ENCODE peak calls at places on chromosomes 12 and 14, in five cellular contexts. T is astrocyte, U is astrocyte of the cerebellum, W is heart right ventricle, X is mammary epithelial cell. Z is an unnamed sample.

GRCh38 chr14:95332641-95333040 is 12.9 kb upstream of the CLMN start:
- DNase-seq in W (no peak), T (no peak), U (no peak), X (no peak), Z (no peak)

GRCh38 chr14:36519431-36520321 is at the start of gene NKX2-1:
- DNase-seq in X (no peak), W (no peak), T (no peak), U (no peak), Z (no peak)

GRCh38 chr14:96762650-96763049 is 34.5 kb upstream of the VRK1 start:
- DNase-seq in U (no peak), W (no peak), X (peak; percentile 75), T (peak; percentile 36), Z (peak; percentile 75)

GRCh38 chr12:25278274-25278673 is 27.5 kb upstream of the KRAS start:
- DNase-seq in T (no peak), X (no peak), W (no peak), U (no peak), Z (no peak)

GRCh38 chr14:95507701-95508103 is 8.7 kb downstream of the SYNE3 start:
- DNase-seq in W (no peak), U (peak; percentile 75), X (peak; percentile 73), T (peak; percentile 83), Z (no peak)

GRCh38 chr12:6828671-6829531 is 694 bp downstream of the P3H3 start:
- DNase-seq in U (no peak), T (peak; percentile 47), W (peak; percentile 45), X (no peak), Z (peak; percentile 57)

GRCh38 chr12:104285740-104286537 is 17.6 kb upstream of the EID3 start:
- DNase-seq in T (peak; percentile 50), W (no peak), X (peak; percentile 89), U (no peak), Z (peak; percentile 96)

GRCh38 chr12:101929365-101930041 is 52.1 kb downstream of the DRAM1 start:
- DNase-seq in X (no peak), U (no peak), W (no peak), T (no peak), Z (no peak)

GRCh38 chr12:42296503-42297109 is 29.3 kb downstream of the ZCRB1 start:
- DNase-seq in X (no peak), T (no peak), W (no peak), U (no peak), Z (no peak)

GRCh38 chr14:92538412-92539017 is 24.9 kb downstream of the RIN3 start:
- DNase-seq in U (no peak), T (no peak), X (no peak), W (no peak), Z (no peak)

GRCh38 chr12:121061831-121062230 is 22.8 kb upstream of the OASL start:
- DNase-seq in X (no peak), U (no peak), T (no peak), W (no peak), Z (no peak)

GRCh38 chr12:108612788-108613282 is 15.0 kb upstream of the TMEM119 start:
- DNase-seq in W (no peak), X (peak; percentile 37), U (no peak), T (peak; percentile 22), Z (peak; percentile 51)

GRCh38 chr12:55636116-55636655 is 506 bp upstream of the OR10P1 start:
- DNase-seq in U (no peak), W (no peak), X (no peak), T (no peak), Z (no peak)

GRCh38 chr12:25756974-25757665 is 201.4 kb upstream of the RASSF8 start:
- DNase-seq in U (no peak), T (no peak), W (no peak), X (no peak), Z (no peak)

GRCh38 chr14:78356406-78356805 is 186.2 kb downstream of the NRXN3 start:
- DNase-seq in U (no peak), T (no peak), X (no peak), W (no peak), Z (no peak)

GRCh38 chr14:25843761-25844470 is 753.9 kb downstream of the NOVA1 start:
- DNase-seq in U (no peak), W (no peak), X (no peak), T (no peak), Z (no peak)

GRCh38 chr12:573226-573625 is 90.0 kb downstream of the NINJ2 start:
- DNase-seq in U (no peak), T (no peak), X (no peak), W (no peak), Z (no peak)

GRCh38 chr12:14849664-14850063 is 6.3 kb upstream of the ART4 start:
- DNase-seq in U (peak; percentile 46), W (peak; percentile 23), T (peak; percentile 95), X (peak; percentile 72), Z (no peak)

GRCh38 chr14:75123991-75124390 is 2.9 kb downstream of the NEK9 start:
- DNase-seq in T (peak; percentile 88), W (no peak), X (peak; percentile 76), U (peak; percentile 60), Z (peak; percentile 54)

GRCh38 chr12:105930612-105931011 is 208.1 kb downstream of the NUAK1 start:
- DNase-seq in U (no peak), X (no peak), T (no peak), W (no peak), Z (no peak)
- TF ChIP-seq CTCF in U (no peak), X (no peak), T (no peak), W (no peak), Z (no peak)

GRCh38 chr12:71731439-71732356 is 23.0 kb upstream of the RAB21 start:
- DNase-seq in U (no peak), W (no peak), X (no peak), T (peak; percentile 90), Z (no peak)
- TF ChIP-seq CTCF in U (no peak), W (no peak), X (no peak), T (no peak), Z (no peak)

GRCh38 chr12:117842220-117842619 is 126.6 kb downstream of the KSR2 start:
- DNase-seq in W (no peak), X (no peak), T (no peak), U (no peak), Z (no peak)

GRCh38 chr12:117844114-117844513 is 124.7 kb downstream of the KSR2 start:
- DNase-seq in T (no peak), U (no peak), X (no peak), W (no peak), Z (no peak)

GRCh38 chr12:117847371-117847770 is 121.4 kb downstream of the KSR2 start:
- DNase-seq in W (no peak), U (no peak), X (no peak), T (no peak), Z (no peak)

GRCh38 chr12:117842630-117843029 is 126.2 kb downstream of the KSR2 start:
- DNase-seq in X (no peak), U (no peak), W (no peak), T (no peak), Z (no peak)

GRCh38 chr12:117845271-117845904 is 123.4 kb downstream of the KSR2 start:
- DNase-seq in U (no peak), W (no peak), T (no peak), X (no peak), Z (no peak)
- TF ChIP-seq CTCF in U (no peak), W (no peak), T (no peak), X (no peak), Z (no peak)

GRCh38 chr14:106141242-106142220 is 615.1 kb downstream of the TMEM121 start:
- DNase-seq in W (no peak), X (no peak), T (no peak), U (no peak), Z (no peak)
- TF ChIP-seq CTCF in W (no peak), X (no peak), T (no peak), U (no peak), Z (no peak)

DNA sequence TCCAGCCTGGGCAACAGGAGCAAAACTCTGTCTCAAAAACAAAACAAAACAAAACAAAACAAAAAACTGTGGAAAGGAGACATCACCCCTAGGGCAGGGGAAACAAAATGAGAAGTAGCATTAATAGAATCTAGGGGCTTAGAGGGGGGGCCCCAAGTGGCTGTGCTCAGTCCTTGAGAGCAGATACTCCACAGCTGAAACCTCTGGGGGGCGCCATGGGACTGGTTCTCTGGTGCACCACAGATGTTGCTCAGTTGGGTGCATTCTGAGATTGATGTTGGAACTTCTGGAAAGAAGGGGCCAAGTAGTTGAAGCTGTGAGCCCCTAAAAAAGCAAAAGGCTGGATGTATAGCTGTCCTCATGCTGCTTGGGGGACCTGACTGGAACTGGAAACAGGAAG is 11.8 kb upstream of the SYNE2 start:
- DNase-seq in W (no peak), U (no peak), X (no peak), T (no peak), Z (no peak)
- TF ChIP-seq CTCF in W (peak; percentile 18), U (no peak), X (peak; percentile 17), T (no peak), Z (peak; percentile 59)

GRCh38 chr14:77028384-77029246 is at the start of gene IRF2BPL:
- DNase-seq in X (peak; percentile 96), U (peak; percentile 93), T (peak; percentile 97), W (peak; percentile 99), Z (peak; percentile 85)

GRCh38 chr14:77025744-77026165 is 2.8 kb downstream of the IRF2BPL start:
- DNase-seq in X (peak; percentile 42), T (no peak), W (no peak), U (no peak), Z (no peak)

GRCh38 chr14:77027538-77028383 is 747 bp downstream of the IRF2BPL start:
- DNase-seq in W (peak; percentile 81), T (peak; percentile 65), U (no peak), X (peak; percentile 56), Z (no peak)

GRCh38 chr14:77026166-77026929 is 2.2 kb downstream of the IRF2BPL start:
- DNase-seq in X (peak; percentile 59), W (no peak), T (peak; percentile 39), U (no peak), Z (no peak)

GRCh38 chr14:77026930-77027537 is 1.5 kb downstream of the IRF2BPL start:
- DNase-seq in U (no peak), X (peak; percentile 41), W (peak; percentile 40), T (no peak), Z (no peak)
- TF ChIP-seq CTCF in U (no peak), X (no peak), W (peak; percentile 13), T (no peak), Z (peak; percentile 50)

GRCh38 chr14:61470261-61470953 is 149.0 kb downstream of the PRKCH start:
- DNase-seq in T (peak; percentile 97), W (peak; percentile 77), U (peak; percentile 100), X (peak; percentile 79), Z (peak; percentile 87)
- TF ChIP-seq CTCF in T (peak; percentile 54), W (peak; percentile 52), U (peak; percentile 53), X (peak; percentile 16), Z (peak; percentile 70)

DNA sequence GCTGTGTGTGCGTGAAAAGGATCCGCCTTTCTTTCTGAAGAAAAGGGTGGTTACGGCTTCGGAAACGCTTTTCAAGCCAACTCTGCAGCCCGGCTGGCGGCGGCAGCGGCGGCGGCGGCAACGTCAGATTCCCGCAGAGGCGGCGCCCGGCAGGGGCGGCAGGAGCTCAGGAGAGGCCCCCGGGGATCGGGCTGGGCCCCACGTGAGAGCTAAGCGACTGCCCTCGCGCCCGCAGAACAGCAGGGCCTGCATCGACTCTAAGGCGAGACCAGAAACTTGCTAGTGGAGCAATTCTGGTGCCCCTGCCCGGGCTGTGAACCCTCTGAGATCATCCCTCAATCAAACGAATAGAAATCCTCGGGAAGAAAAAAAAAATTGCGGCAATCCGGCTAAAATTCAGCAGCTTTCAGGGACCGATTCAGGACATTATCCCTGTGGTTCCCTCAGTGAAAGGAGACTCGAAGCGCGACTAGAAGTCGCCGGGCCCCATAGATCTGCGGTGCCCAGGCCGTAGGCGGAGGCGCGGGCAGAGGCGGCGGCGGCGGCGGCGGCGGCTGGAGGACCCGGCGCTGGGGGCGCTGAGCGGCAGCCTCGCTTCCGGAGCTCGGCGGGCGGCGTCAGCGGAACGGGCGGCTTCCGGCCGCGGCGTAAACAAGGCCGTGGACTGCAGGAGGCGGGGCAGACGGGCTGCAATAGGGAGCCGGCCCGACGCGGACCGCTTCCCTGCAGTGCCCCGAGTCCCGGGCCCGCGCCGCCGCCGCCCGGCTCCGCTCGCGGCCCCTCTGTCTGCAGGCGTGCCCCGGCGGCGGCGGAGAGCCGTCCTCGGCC is at the start of gene KLHDC2:
- DNase-seq in T (peak; percentile 75), X (peak; percentile 84), W (peak; percentile 89), U (peak; percentile 62), Z (peak; percentile 49)
- TF ChIP-seq CTCF in T (no peak), X (peak; percentile 2), W (peak; percentile 36), U (no peak), Z (peak; percentile 86)

Z was measured in foreskin keratinocyte.